ENCODE peak calls at places on chromosome 15, in nine cellular contexts. One of them, this sample, is unnamed.

GRCh38 chr15:73683624-73684536 is at the start of gene CD276:
- DNase-seq in HEK293T: peak
- DNase-seq in CD8-positive, alpha-beta memory T cell: no peak
- DNase-seq in activated T-cell treated with anti-CD3 and anti-CD28 coated beads for 1 hour: no peak
- DNase-seq in foreskin keratinocyte: peak
- DNase-seq in activated CD8-positive, alpha-beta memory T cell treated with anti-CD3 and anti-CD28 coated beads, Interleukin-2, amount 50 U/mL, for 4 hours: no peak
- DNase-seq in lung: peak
- DNase-seq in HTR-8/SVneo: peak
- DNase-seq in dorsolateral prefrontal cortex: no peak
- DNase-seq in this sample: peak

GRCh38 chr15:39852237-39852636 is 67.8 kb downstream of the GPR176 start:
- DNase-seq in HEK293T: no peak
- DNase-seq in CD8-positive, alpha-beta memory T cell: no peak
- DNase-seq in activated T-cell treated with anti-CD3 and anti-CD28 coated beads for 1 hour: no peak
- DNase-seq in foreskin keratinocyte: no peak
- DNase-seq in activated CD8-positive, alpha-beta memory T cell treated with anti-CD3 and anti-CD28 coated beads, Interleukin-2, amount 50 U/mL, for 4 hours: no peak
- DNase-seq in lung: peak
- DNase-seq in HTR-8/SVneo: no peak
- DNase-seq in dorsolateral prefrontal cortex: no peak
- DNase-seq in this sample: no peak

GRCh38 chr15:66707310-66708160 is 5.5 kb downstream of the SMAD6 start:
- DNase-seq in HEK293T: peak
- DNase-seq in CD8-positive, alpha-beta memory T cell: no peak
- DNase-seq in activated T-cell treated with anti-CD3 and anti-CD28 coated beads for 1 hour: no peak
- DNase-seq in foreskin keratinocyte: no peak
- DNase-seq in activated CD8-positive, alpha-beta memory T cell treated with anti-CD3 and anti-CD28 coated beads, Interleukin-2, amount 50 U/mL, for 4 hours: no peak
- DNase-seq in lung: no peak
- DNase-seq in HTR-8/SVneo: peak
- DNase-seq in dorsolateral prefrontal cortex: no peak
- DNase-seq in this sample: no peak

GRCh38 chr15:45021331-45021730 is 1.7 kb upstream of the SORD start:
- DNase-seq in HEK293T: no peak
- DNase-seq in CD8-positive, alpha-beta memory T cell: no peak
- DNase-seq in activated T-cell treated with anti-CD3 and anti-CD28 coated beads for 1 hour: no peak
- DNase-seq in foreskin keratinocyte: peak
- DNase-seq in activated CD8-positive, alpha-beta memory T cell treated with anti-CD3 and anti-CD28 coated beads, Interleukin-2, amount 50 U/mL, for 4 hours: no peak
- DNase-seq in lung: no peak
- DNase-seq in HTR-8/SVneo: no peak
- DNase-seq in dorsolateral prefrontal cortex: no peak
- DNase-seq in this sample: no peak

GRCh38 chr15:30953731-30954378 is 37.6 kb downstream of the MTMR10 start:
- DNase-seq in HEK293T: no peak
- DNase-seq in CD8-positive, alpha-beta memory T cell: no peak
- DNase-seq in activated T-cell treated with anti-CD3 and anti-CD28 coated beads for 1 hour: no peak
- DNase-seq in foreskin keratinocyte: peak
- DNase-seq in activated CD8-positive, alpha-beta memory T cell treated with anti-CD3 and anti-CD28 coated beads, Interleukin-2, amount 50 U/mL, for 4 hours: no peak
- DNase-seq in lung: peak
- DNase-seq in HTR-8/SVneo: peak
- DNase-seq in dorsolateral prefrontal cortex: no peak
- DNase-seq in this sample: peak

GRCh38 chr15:80967451-80967850 is 22.2 kb downstream of the MESD start:
- DNase-seq in HEK293T: no peak
- DNase-seq in CD8-positive, alpha-beta memory T cell: no peak
- DNase-seq in activated T-cell treated with anti-CD3 and anti-CD28 coated beads for 1 hour: no peak
- DNase-seq in foreskin keratinocyte: no peak
- DNase-seq in activated CD8-positive, alpha-beta memory T cell treated with anti-CD3 and anti-CD28 coated beads, Interleukin-2, amount 50 U/mL, for 4 hours: no peak
- DNase-seq in lung: no peak
- DNase-seq in HTR-8/SVneo: peak
- DNase-seq in dorsolateral prefrontal cortex: no peak
- DNase-seq in this sample: peak

GRCh38 chr15:25860885-25861866 is 2.0 kb downstream of the ATP10A start:
- DNase-seq in HEK293T: no peak
- DNase-seq in CD8-positive, alpha-beta memory T cell: no peak
- DNase-seq in activated T-cell treated with anti-CD3 and anti-CD28 coated beads for 1 hour: no peak
- DNase-seq in foreskin keratinocyte: no peak
- DNase-seq in activated CD8-positive, alpha-beta memory T cell treated with anti-CD3 and anti-CD28 coated beads, Interleukin-2, amount 50 U/mL, for 4 hours: no peak
- DNase-seq in lung: no peak
- DNase-seq in HTR-8/SVneo: no peak
- DNase-seq in dorsolateral prefrontal cortex: no peak
- DNase-seq in this sample: no peak

GRCh38 chr15:99174567-99174966 is 69.7 kb downstream of the SYNM start:
- DNase-seq in HEK293T: no peak
- DNase-seq in CD8-positive, alpha-beta memory T cell: no peak
- DNase-seq in activated T-cell treated with anti-CD3 and anti-CD28 coated beads for 1 hour: no peak
- DNase-seq in foreskin keratinocyte: no peak
- DNase-seq in activated CD8-positive, alpha-beta memory T cell treated with anti-CD3 and anti-CD28 coated beads, Interleukin-2, amount 50 U/mL, for 4 hours: no peak
- DNase-seq in lung: no peak
- DNase-seq in HTR-8/SVneo: no peak
- DNase-seq in dorsolateral prefrontal cortex: no peak
- DNase-seq in this sample: no peak

GRCh38 chr15:68053701-68053996 is 466 bp upstream of the PIAS1 start:
- DNase-seq in HEK293T: no peak
- DNase-seq in CD8-positive, alpha-beta memory T cell: no peak
- DNase-seq in activated T-cell treated with anti-CD3 and anti-CD28 coated beads for 1 hour: no peak
- DNase-seq in foreskin keratinocyte: no peak
- DNase-seq in activated CD8-positive, alpha-beta memory T cell treated with anti-CD3 and anti-CD28 coated beads, Interleukin-2, amount 50 U/mL, for 4 hours: no peak
- DNase-seq in lung: no peak
- DNase-seq in HTR-8/SVneo: no peak
- DNase-seq in dorsolateral prefrontal cortex: no peak
- DNase-seq in this sample: no peak

GRCh38 chr15:39315200-39315599 is 265.7 kb upstream of the THBS1 start:
- DNase-seq in HEK293T: no peak
- DNase-seq in CD8-positive, alpha-beta memory T cell: no peak
- DNase-seq in activated T-cell treated with anti-CD3 and anti-CD28 coated beads for 1 hour: no peak
- DNase-seq in foreskin keratinocyte: no peak
- DNase-seq in activated CD8-positive, alpha-beta memory T cell treated with anti-CD3 and anti-CD28 coated beads, Interleukin-2, amount 50 U/mL, for 4 hours: no peak
- DNase-seq in lung: no peak
- DNase-seq in HTR-8/SVneo: no peak
- DNase-seq in dorsolateral prefrontal cortex: no peak
- DNase-seq in this sample: no peak

This sample was measured in HS-27A.